ENCODE peak calls at places on chromosomes 13 and 19, in seven cellular contexts. M is hypothalamus; U is WERI-Rb-1; S is left lobe of liver; Q is T-helper 2 cell; D is activated gamma-delta T cell treated with anti-CD3 and anti-CD28 coated beads, Interleukin-2, amount 50 U/mL, for 16 hours; Z is renal cortical epithelial cell. B is an unnamed sample.

GRCh38 chr19:42606660-42607351 is 12.1 kb upstream of the CEACAM8 start:
- DNase-seq in U (peak; percentile 87), M (peak; percentile 25), Z (peak; percentile 6), S (peak; percentile 56), Q (no peak), D (peak; percentile 15), B (no peak)

GRCh38 chr13:32883501-32883900 is 132.7 kb upstream of the KL start:
- DNase-seq in Z (peak; percentile 40), U (no peak), S (no peak), Q (no peak), M (no peak), D (no peak), B (no peak)

GRCh38 chr13:52599037-52599852 is 43.0 kb upstream of the HNRNPA1L2 start:
- DNase-seq in Q (no peak), D (no peak), M (no peak), Z (peak; percentile 41), S (no peak), U (no peak), B (no peak)

GRCh38 chr13:112346173-112346898 is 29.8 kb upstream of the SPACA7 start:
- DNase-seq in Z (no peak), S (no peak), D (no peak), Q (no peak), M (no peak), U (peak; percentile 87), B (no peak)

GRCh38 chr13:81048026-81048461 is 707.1 kb upstream of the SPRY2 start:
- DNase-seq in D (no peak), Z (no peak), U (no peak), S (no peak), M (no peak), Q (no peak), B (no peak)

GRCh38 chr19:12880551-12881171 is 588 bp downstream of the DNASE2 start:
- DNase-seq in S (peak; percentile 55), Q (no peak), M (peak; percentile 8), D (no peak), U (no peak), Z (no peak), B (no peak)

GRCh38 chr19:40646564-40647254 is 43.7 kb downstream of the NUMBL start:
- DNase-seq in S (no peak), Z (peak; percentile 45), D (no peak), U (no peak), Q (no peak), M (no peak), B (no peak)

GRCh38 chr19:15780595-15781418 is 6.7 kb upstream of the OR10H5 start:
- DNase-seq in Q (no peak), U (no peak), M (peak; percentile 11), S (no peak), D (no peak), Z (no peak), B (no peak)

GRCh38 chr13:45295536-45295935 is 45.4 kb downstream of the TPT1 start:
- DNase-seq in S (no peak), M (no peak), Q (no peak), U (no peak), Z (peak; percentile 92), D (no peak), B (no peak)

GRCh38 chr13:93289842-93290241 is 63.2 kb downstream of the GPC6 start:
- DNase-seq in U (no peak), Q (no peak), Z (peak; percentile 51), M (no peak), S (no peak), D (no peak), B (no peak)

GRCh38 chr19:6098574-6098973 is 11.7 kb downstream of the RFX2 start:
- DNase-seq in S (no peak), M (no peak), U (no peak), D (no peak), Z (no peak), Q (no peak), B (no peak)

GRCh38 chr19:51366050-51366998 is at the start of gene ETFB:
- DNase-seq in Z (peak; percentile 95), M (peak; percentile 98), D (peak; percentile 85), S (peak; percentile 99), U (peak; percentile 99), Q (peak; percentile 76), B (peak; percentile 98)

GRCh38 chr13:112056284-112056727 is 10.6 kb upstream of the SOX1 start:
- DNase-seq in S (no peak), Q (no peak), U (no peak), D (no peak), M (no peak), Z (no peak), B (no peak)